ENCODE peak calls at places on chromosomes 11 and 22, in five cellular contexts. Z is NB4, T is adrenal gland, H is psoas muscle, P is mucosa of descending colon. D is an unnamed sample.

GRCh38 chr11:18324381-18324780 is 2.0 kb downstream of the GTF2H1 start:
- DNase-seq in H (no peak), T (no peak), Z (peak), P (no peak), D (no peak)

GRCh38 chr11:94968334-94968958 is 4.9 kb downstream of the CWC15 start:
- DNase-seq in Z (peak), P (no peak), H (no peak), T (no peak), D (peak)

GRCh38 chr11:30585892-30586250 is 282 bp downstream of the MPPED2 start:
- DNase-seq in P (no peak), Z (no peak), H (peak), T (peak), D (no peak)

GRCh38 chr11:32891657-32892354 is 805 bp upstream of the QSER1 start:
- DNase-seq in H (no peak), T (no peak), Z (peak), P (peak), D (no peak)

GRCh38 chr22:19178065-19178658 is 374 bp downstream of the SLC25A1 start:
- DNase-seq in Z (peak), P (peak), H (no peak), T (peak), D (peak)

GRCh38 chr11:74024630-74025029 is 15.7 kb upstream of the UCP3 start:
- DNase-seq in P (peak), Z (no peak), T (peak), H (peak), D (no peak)

GRCh38 chr11:35152575-35152974 is 13.6 kb downstream of the CD44 start:
- DNase-seq in Z (no peak), H (no peak), T (no peak), P (no peak), D (no peak)

GRCh38 chr11:17543574-17544180 is 539 bp downstream of the USH1C start:
- DNase-seq in Z (no peak), T (no peak), H (no peak), P (peak), D (peak)

GRCh38 chr11:68956142-68956541 is 24.6 kb downstream of the MRGPRD start:
- DNase-seq in P (no peak), T (no peak), H (no peak), Z (peak), D (peak)

GRCh38 chr22:37205046-37205445 is 7.2 kb downstream of the SSTR3 start:
- DNase-seq in P (no peak), H (no peak), Z (no peak), T (no peak), D (peak)

GRCh38 chr22:35761037-35761436 is 43.4 kb downstream of the APOL5 start:
- DNase-seq in P (no peak), T (no peak), Z (peak), H (no peak), D (no peak)

GRCh38 chr11:17547051-17547577 is at the start of gene OTOG:
- DNase-seq in H (no peak), T (no peak), P (no peak), Z (no peak), D (peak)

GRCh38 chr11:69380921-69381581 is 87.1 kb downstream of the MYEOV start:
- DNase-seq in T (no peak), Z (no peak), P (no peak), H (peak), D (no peak)

GRCh38 chr11:76885390-76886097 is 24.8 kb downstream of the ACER3 start:
- DNase-seq in T (no peak), H (peak), Z (peak), P (no peak), D (no peak)

GRCh38 chr11:94767701-94768601 is at the start of gene AMOTL1:
- DNase-seq in Z (peak), P (peak), H (peak), T (peak), D (peak)

GRCh38 chr11:68816917-68817419 is 24.7 kb downstream of the CPT1A start:
- DNase-seq in P (no peak), T (no peak), Z (no peak), H (no peak), D (no peak)

GRCh38 chr11:31441296-31441695 is 68.1 kb downstream of the IMMP1L start:
- DNase-seq in T (no peak), H (no peak), P (no peak), Z (no peak), D (no peak)

GRCh38 chr11:102144357-102145342 is 34.4 kb downstream of the YAP1 start:
- DNase-seq in T (peak), Z (no peak), P (peak), H (no peak), D (no peak)

GRCh38 chr11:9566561-9567063 is 6.9 kb upstream of the WEE1 start:
- DNase-seq in H (no peak), T (no peak), P (no peak), Z (no peak), D (no peak)

GRCh38 chr22:44214187-44214586 is 33.5 kb downstream of the PARVG start:
- DNase-seq in Z (no peak), P (no peak), T (peak), H (no peak), D (no peak)

GRCh38 chr11:35954205-35954604 is 10.3 kb downstream of the LDLRAD3 start:
- DNase-seq in H (no peak), T (no peak), Z (no peak), P (no peak), D (no peak)

GRCh38 chr11:117097567-117098268 is 510 bp downstream of the SIK3 start:
- DNase-seq in H (peak), T (peak), Z (peak), P (peak), D (peak)

GRCh38 chr11:86955674-86956522 is 703 bp upstream of the FZD4 start:
- DNase-seq in Z (peak), P (peak), T (peak), H (peak), D (peak)

GRCh38 chr11:91822805-91823204 is 401.8 kb upstream of the FAT3 start:
- DNase-seq in T (no peak), P (no peak), H (no peak), Z (no peak), D (no peak)

GRCh38 chr11:69518081-69518950 is 36.9 kb downstream of the LINC01488 start:
- DNase-seq in H (no peak), P (no peak), T (no peak), Z (no peak), D (peak)

GRCh38 chr11:46295312-46295995 is 18.0 kb downstream of the CREB3L1 start:
- DNase-seq in P (peak), H (peak), T (peak), Z (peak), D (no peak)

DNA sequence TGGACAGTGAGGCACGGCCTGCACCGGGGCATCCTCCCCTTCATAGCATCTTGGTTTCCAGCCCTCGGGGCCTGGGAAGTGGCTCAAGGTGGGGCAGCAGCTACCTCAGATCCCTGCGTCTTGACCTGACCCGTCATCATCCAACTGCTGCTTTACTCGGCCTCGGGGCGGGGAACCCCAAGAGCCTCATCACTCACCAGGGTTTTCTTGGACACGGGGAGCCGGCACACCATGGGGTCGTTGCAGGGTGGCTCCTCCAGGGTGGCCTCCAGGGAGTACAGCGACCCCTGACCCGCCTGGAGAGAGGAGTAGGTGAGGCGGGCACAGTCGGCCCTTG is 651 bp downstream of the CTSF start:
- DNase-seq in Z (no peak), T (no peak), P (no peak), H (no peak), D (no peak)
- H3K4me3 ChIP-seq in Z (no peak), T (peak), P (no peak), H (peak), D (no peak)

GRCh38 chr11:131914299-131914902 is 544.0 kb downstream of the NTM start:
- DNase-seq in H (no peak), T (no peak), P (no peak), Z (no peak), D (no peak)
- TF ChIP-seq CTCF in H (no peak), T (no peak), P (no peak), Z (no peak), D (no peak)

GRCh38 chr11:61711493-61711892 is 31.3 kb downstream of the DAGLA start:
- DNase-seq in T (no peak), H (no peak), Z (no peak), P (no peak), D (no peak)

GRCh38 chr11:61707574-61707973 is 27.4 kb downstream of the DAGLA start:
- DNase-seq in T (no peak), P (peak), Z (no peak), H (no peak), D (no peak)

GRCh38 chr11:61711037-61711436 is 30.8 kb downstream of the DAGLA start:
- DNase-seq in T (no peak), P (no peak), H (no peak), Z (no peak), D (no peak)

GRCh38 chr11:61709110-61709509 is 28.9 kb downstream of the DAGLA start:
- DNase-seq in Z (no peak), P (no peak), H (no peak), T (no peak), D (no peak)

DNA sequence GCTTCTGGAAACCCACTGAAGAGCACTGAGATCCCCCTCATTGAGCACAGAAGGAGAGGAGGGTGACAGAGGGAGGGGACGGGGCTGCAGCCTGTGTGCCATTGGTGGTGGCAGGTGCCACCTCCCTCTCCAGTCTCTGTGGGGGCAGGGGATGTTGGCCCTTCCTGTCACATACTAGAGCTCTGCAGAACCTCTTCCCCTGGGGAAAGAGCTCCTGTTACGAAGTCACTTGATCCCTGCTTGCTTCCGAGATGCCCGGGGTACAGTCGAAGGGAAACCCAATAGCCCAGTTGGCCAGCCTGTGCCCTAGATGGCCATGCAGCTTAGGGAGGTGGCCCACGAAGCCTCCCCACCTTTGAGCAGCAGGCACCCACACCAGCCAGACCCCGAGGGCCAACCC is 29.4 kb downstream of the DAGLA start:
- DNase-seq in P (no peak), Z (peak), H (no peak), T (no peak), D (no peak)
- H3K4me3 ChIP-seq in P (no peak), Z (no peak), H (no peak), T (no peak), D (no peak)

DNA sequence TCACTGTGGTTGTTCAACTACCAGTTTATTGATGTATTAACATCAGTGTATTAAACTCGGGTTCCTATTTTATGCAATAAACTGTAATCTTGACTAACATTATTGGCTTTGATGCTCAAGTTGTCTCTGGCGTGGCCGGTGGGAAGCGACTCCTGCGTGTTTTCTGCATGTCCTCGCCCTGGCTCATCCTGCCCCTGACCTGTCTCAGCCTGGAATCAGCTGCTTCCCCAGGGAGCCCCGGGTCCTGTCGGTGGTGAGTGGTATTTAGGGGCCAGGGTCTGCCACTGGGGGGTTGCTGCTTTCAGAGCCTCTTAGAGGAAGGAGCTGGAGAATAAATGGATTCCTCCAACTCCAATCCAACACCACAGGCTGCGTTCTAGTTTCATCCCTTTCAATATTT is 22.5 kb downstream of the IFITM10 start:
- DNase-seq in T (peak), Z (no peak), P (no peak), H (no peak), D (no peak)
- TF ChIP-seq CTCF in T (no peak), Z (no peak), P (no peak), H (no peak), D (no peak)

GRCh38 chr22:46089426-46090041 is 60.8 kb upstream of the PPARA start:
- DNase-seq in Z (no peak), T (peak), P (no peak), H (peak), D (peak)

GRCh38 chr22:46087336-46087690 is 63.0 kb upstream of the PPARA start:
- DNase-seq in T (no peak), P (no peak), Z (no peak), H (no peak), D (no peak)

GRCh38 chr22:46090051-46090591 is 60.2 kb upstream of the PPARA start:
- DNase-seq in T (peak), P (no peak), Z (no peak), H (peak), D (no peak)

GRCh38 chr22:46087816-46088277 is 62.5 kb upstream of the PPARA start:
- DNase-seq in H (peak), Z (no peak), T (peak), P (peak), D (no peak)

DNA sequence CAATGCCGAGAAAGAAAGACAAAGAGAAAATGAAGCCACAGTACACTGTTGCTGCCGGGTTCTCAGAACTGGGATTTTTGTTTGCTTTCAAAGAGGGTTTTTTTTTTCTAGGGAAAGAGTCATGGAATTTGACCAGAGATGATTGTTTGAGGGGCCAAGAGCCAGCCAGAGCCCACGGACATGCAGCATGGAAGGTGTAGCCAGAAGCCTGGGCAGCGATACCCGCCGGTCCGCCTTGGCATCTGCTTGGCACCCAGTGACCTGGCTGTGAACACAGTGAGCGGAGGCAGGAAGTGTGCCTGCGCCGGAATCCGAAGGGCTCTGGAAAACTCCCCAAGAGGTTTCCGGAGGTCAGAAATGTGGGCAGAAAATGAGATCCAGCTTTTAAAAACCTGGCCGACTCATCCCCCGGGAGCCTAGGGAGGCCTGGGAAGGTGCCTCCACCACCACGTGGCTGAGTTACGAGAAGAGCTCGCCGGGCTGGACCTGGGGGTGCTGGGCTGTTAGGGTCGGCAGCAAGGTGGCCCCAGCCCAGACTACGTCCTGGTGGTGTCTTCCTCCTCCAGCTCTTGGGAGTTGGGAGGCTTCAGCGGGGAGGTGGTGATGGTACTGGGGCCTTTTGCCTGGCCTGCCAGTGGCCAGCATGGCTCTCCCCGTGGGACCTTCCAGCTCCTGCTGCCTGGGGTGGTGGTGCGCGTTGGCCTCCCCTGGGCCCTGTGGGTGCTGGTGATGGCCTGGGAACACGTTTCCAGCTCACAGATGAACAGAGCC is 61.6 kb upstream of the PPARA start:
- DNase-seq in P (no peak), Z (no peak), H (peak), T (peak), D (peak)
- H3K4me3 ChIP-seq in P (no peak), Z (no peak), H (peak), T (no peak), D (no peak)

DNA sequence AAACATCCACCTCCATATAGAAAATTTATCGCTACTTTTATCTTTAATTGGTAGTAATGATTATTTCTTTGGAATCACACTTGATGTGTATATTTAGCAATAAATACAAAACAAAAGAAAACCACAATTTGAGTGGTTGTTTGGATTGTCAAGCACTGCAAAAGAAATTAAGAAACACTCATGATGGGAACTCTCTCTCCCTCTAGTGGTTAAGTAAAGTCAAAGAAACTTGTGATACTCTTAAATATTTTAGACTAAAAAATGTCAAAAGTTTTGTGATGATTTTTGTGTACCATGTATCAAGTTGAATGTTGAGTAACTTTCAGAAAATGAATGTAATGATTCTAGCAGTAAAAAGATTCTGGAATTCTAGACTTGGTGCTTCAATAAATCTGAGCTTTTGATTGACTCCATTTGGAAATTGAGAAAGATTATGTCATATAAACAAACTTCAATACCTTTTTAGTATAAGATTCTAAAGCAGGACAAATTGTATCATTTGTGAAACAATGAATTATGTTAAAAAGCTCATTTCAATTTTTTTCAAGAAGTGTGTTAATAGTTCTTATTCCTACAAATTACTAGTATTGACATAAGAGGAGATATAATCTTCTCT is 20.8 kb downstream of the MUC15 start:
- DNase-seq in P (no peak), T (no peak), H (no peak), Z (no peak), D (no peak)
- TF ChIP-seq CTCF in P (no peak), T (no peak), H (no peak), Z (peak), D (peak)

D was measured in Caco-2.